ENCODE peak calls at places on chromosome 3, in four cellular contexts. B, P, X and G are unnamed samples.

GRCh38 chr3:78221796-78222195 is 1181.9 kb downstream of the ROBO2 start:
- DNase-seq in B (no peak), P (no peak), X (peak; percentile 3), G (no peak)

GRCh38 chr3:29346828-29347227 is 66.0 kb downstream of the RBMS3 start:
- DNase-seq in B (no peak), P (no peak), X (peak; percentile 55), G (no peak)

GRCh38 chr3:129118745-129119144 is 2.9 kb downstream of the RAB43 start:
- DNase-seq in B (no peak), P (no peak), X (no peak), G (no peak)

GRCh38 chr3:20173844-20174410 is 12.1 kb downstream of the SGO1 start:
- DNase-seq in B (no peak), P (no peak), X (no peak), G (no peak)

GRCh38 chr3:146715176-146715575 is 110.0 kb upstream of the PLSCR5 start:
- DNase-seq in B (no peak), P (no peak), X (peak; percentile 29), G (no peak)

GRCh38 chr3:78414261-78414660 is 1353.5 kb downstream of the ROBO1 start:
- DNase-seq in B (no peak), P (no peak), X (no peak), G (no peak)

GRCh38 chr3:171383206-171384018 is 76.8 kb downstream of the TNIK start:
- DNase-seq in B (no peak), P (no peak), X (peak; percentile 47), G (no peak)

GRCh38 chr3:158717576-158717975 is 14.7 kb downstream of the RARRES1 start:
- DNase-seq in B (no peak), P (no peak), X (no peak), G (no peak)

GRCh38 chr3:114880078-114880477 is 267.0 kb downstream of the ZBTB20 start:
- DNase-seq in B (no peak), P (no peak), X (peak; percentile 7), G (no peak)

GRCh38 chr3:180316321-180316720 is 279.6 kb upstream of the PEX5L start:
- DNase-seq in B (no peak), P (no peak), X (no peak), G (no peak)

GRCh38 chr3:134311265-134311664 is 60.6 kb upstream of the RYK start:
- DNase-seq in B (no peak), P (no peak), X (no peak), G (no peak)

GRCh38 chr3:124986153-124987143 is 51.9 kb upstream of the MUC13 start:
- DNase-seq in B (no peak), P (peak; percentile 44), X (peak; percentile 91), G (no peak)

GRCh38 chr3:57956119-57956832 is 51.9 kb upstream of the FLNB start:
- DNase-seq in B (no peak), P (no peak), X (peak; percentile 90), G (no peak)

GRCh38 chr3:163730684-163731083 is 1347.6 kb downstream of the SI start:
- DNase-seq in B (no peak), P (no peak), X (no peak), G (no peak)

GRCh38 chr3:186239321-186239720 is 122.7 kb downstream of the DGKG start:
- DNase-seq in B (no peak), P (no peak), X (peak; percentile 29), G (peak; percentile 66)

GRCh38 chr3:108493862-108494261 is 16.5 kb downstream of the MYH15 start:
- DNase-seq in B (no peak), P (no peak), X (no peak), G (peak; percentile 33)

GRCh38 chr3:143109861-143110260 is 9.7 kb upstream of the CHST2 start:
- DNase-seq in B (no peak), P (no peak), X (no peak), G (no peak)

GRCh38 chr3:61531528-61531927 is 29.8 kb upstream of the PTPRG start:
- DNase-seq in B (peak; percentile 71), P (no peak), X (no peak), G (no peak)

DNA sequence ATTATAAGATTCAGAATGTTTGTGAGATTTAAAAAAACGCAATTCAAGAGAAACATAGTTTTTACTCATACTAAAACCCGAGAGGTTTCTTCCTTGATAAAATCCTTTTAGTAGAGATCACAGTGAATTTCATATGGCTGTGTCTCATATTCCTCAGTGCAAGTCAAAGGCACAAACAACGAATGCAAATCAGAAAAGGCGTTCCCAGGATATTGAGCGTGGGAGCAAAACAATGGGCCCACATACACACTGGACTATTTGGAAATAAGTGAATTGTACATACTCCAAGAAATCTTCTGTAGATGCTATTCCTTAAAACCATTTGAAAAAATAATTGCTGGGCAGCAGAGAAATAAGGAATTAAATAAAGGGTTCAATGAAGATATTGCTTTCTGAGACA is 144.5 kb upstream of the TBL1XR1 start:
- DNase-seq in B (no peak), P (no peak), X (no peak), G (no peak)
- H2BK12ac ChIP-seq in B (no peak overlapping the region), P (no peak overlapping the region), X (no peak overlapping the region), G (no peak overlapping the region)

GRCh38 chr3:55621648-55622047 is 134.5 kb upstream of the WNT5A start:
- DNase-seq in B (no peak), P (no peak), X (no peak), G (no peak)

GRCh38 chr3:55622116-55622515 is 135.0 kb upstream of the WNT5A start:
- DNase-seq in B (no peak), P (no peak), X (peak; percentile 73), G (no peak)

GRCh38 chr3:55622733-55623132 is 135.6 kb upstream of the WNT5A start:
- DNase-seq in B (no peak), P (no peak), X (peak; percentile 57), G (no peak)

GRCh38 chr3:55620361-55621025 is 133.4 kb upstream of the WNT5A start:
- DNase-seq in B (no peak), P (no peak), X (peak; percentile 73), G (peak; percentile 42)

GRCh38 chr3:55621026-55621422 is 133.9 kb upstream of the WNT5A start:
- DNase-seq in B (no peak), P (no peak), X (no peak), G (no peak)
- H2BK15ac ChIP-seq in B (no peak overlapping the region), P (no peak overlapping the region), X (no peak overlapping the region), G (no peak overlapping the region)

DNA sequence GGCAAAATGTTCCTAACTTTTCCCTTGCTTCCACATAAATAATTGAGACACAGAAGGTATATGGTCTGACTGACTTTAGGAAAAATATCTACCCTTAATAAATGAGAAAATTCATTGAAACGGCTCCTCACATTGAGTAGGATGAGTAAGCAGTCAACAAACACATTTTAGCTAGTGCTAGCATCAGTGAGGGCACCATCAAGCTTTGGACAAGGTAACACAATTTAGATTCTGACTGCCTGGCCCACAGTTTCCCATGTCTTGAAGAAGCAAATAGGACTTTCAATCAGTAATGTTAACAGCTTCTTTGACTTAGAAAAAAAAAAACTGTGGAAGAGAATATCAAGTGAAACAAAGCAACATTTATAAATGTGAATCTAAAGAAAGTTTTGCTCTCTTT is 70.1 kb upstream of the MBNL1 start:
- DNase-seq in B (no peak), P (no peak), X (no peak), G (no peak)
- H2AK5ac ChIP-seq in B (no peak overlapping the region), P (no peak overlapping the region), X (no peak overlapping the region), G (no peak overlapping the region)

GRCh38 chr3:52006820-52007133 is 11.1 kb upstream of the RPL29 start:
- DNase-seq in B (no peak), P (no peak), X (no peak), G (no peak)

GRCh38 chr3:52004906-52005395 is 9.3 kb upstream of the RPL29 start:
- DNase-seq in B (no peak), P (no peak), X (no peak), G (no peak)

GRCh38 chr3:52006017-52006819 is 10.5 kb upstream of the RPL29 start:
- DNase-seq in B (no peak), P (no peak), X (no peak), G (no peak)

GRCh38 chr3:52004158-52004787 is 8.6 kb upstream of the RPL29 start:
- DNase-seq in B (peak; percentile 71), P (no peak), X (peak; percentile 60), G (peak; percentile 82)

GRCh38 chr3:52005571-52005986 is 9.9 kb upstream of the RPL29 start:
- DNase-seq in B (no peak), P (no peak), X (peak; percentile 61), G (peak; percentile 84)
- H2BK12ac ChIP-seq in B (peak overlapping the region; percentile 97), P (peak overlapping the region; percentile 94), X (no peak overlapping the region), G (no peak overlapping the region)